ENCODE peak calls at places on chromosomes 7 and 10, in nine cellular contexts. One of them, this sample, is unnamed.

GRCh38 chr7:51013218-51013786 is 230.6 kb upstream of the GRB10 start:
- DNase-seq in GM12878: no peak
- DNase-seq in heart right ventricle: no peak
- DNase-seq in CD8-positive, alpha-beta T cell: no peak
- DNase-seq in sigmoid colon: no peak
- DNase-seq in SJSA1: no peak
- DNase-seq in ovary: no peak
- DNase-seq in AG04450: no peak
- DNase-seq in gastrocnemius medialis: no peak
- DNase-seq in this sample: no peak

GRCh38 chr10:103350522-103351260 is at the start of gene PCGF6:
- DNase-seq in GM12878: no peak
- DNase-seq in heart right ventricle: peak; percentile 82
- DNase-seq in CD8-positive, alpha-beta T cell: peak; percentile 58
- DNase-seq in sigmoid colon: peak; percentile 83
- DNase-seq in SJSA1: peak; percentile 86
- DNase-seq in ovary: peak; percentile 92
- DNase-seq in AG04450: peak; percentile 34
- DNase-seq in gastrocnemius medialis: peak; percentile 59
- DNase-seq in this sample: peak; percentile 56

GRCh38 chr7:114109299-114109698 is 190.5 kb upstream of the PPP1R3A start:
- DNase-seq in GM12878: no peak
- DNase-seq in heart right ventricle: no peak
- DNase-seq in CD8-positive, alpha-beta T cell: no peak
- DNase-seq in sigmoid colon: no peak
- DNase-seq in SJSA1: no peak
- DNase-seq in ovary: no peak
- DNase-seq in AG04450: no peak
- DNase-seq in gastrocnemius medialis: no peak
- DNase-seq in this sample: no peak

GRCh38 chr10:115045516-115045915 is 47.6 kb upstream of the ATRNL1 start:
- DNase-seq in GM12878: no peak
- DNase-seq in heart right ventricle: no peak
- DNase-seq in CD8-positive, alpha-beta T cell: no peak
- DNase-seq in sigmoid colon: no peak
- DNase-seq in SJSA1: no peak
- DNase-seq in ovary: no peak
- DNase-seq in AG04450: no peak
- DNase-seq in gastrocnemius medialis: no peak
- DNase-seq in this sample: no peak

GRCh38 chr7:94391716-94392390 is 2.8 kb upstream of the COL1A2 start:
- DNase-seq in GM12878: no peak
- DNase-seq in heart right ventricle: peak; percentile 47
- DNase-seq in CD8-positive, alpha-beta T cell: no peak
- DNase-seq in sigmoid colon: no peak
- DNase-seq in SJSA1: peak; percentile 62
- DNase-seq in ovary: peak; percentile 59
- DNase-seq in AG04450: peak; percentile 81
- DNase-seq in gastrocnemius medialis: no peak
- DNase-seq in this sample: no peak

GRCh38 chr7:26704036-26704435 is 160.4 kb downstream of the SKAP2 start:
- DNase-seq in GM12878: no peak
- DNase-seq in heart right ventricle: no peak
- DNase-seq in CD8-positive, alpha-beta T cell: no peak
- DNase-seq in sigmoid colon: no peak
- DNase-seq in SJSA1: no peak
- DNase-seq in ovary: no peak
- DNase-seq in AG04450: no peak
- DNase-seq in gastrocnemius medialis: no peak
- DNase-seq in this sample: no peak

GRCh38 chr7:525740-526139 is 6.1 kb upstream of the PDGFA start:
- DNase-seq in GM12878: no peak
- DNase-seq in heart right ventricle: no peak
- DNase-seq in CD8-positive, alpha-beta T cell: no peak
- DNase-seq in sigmoid colon: no peak
- DNase-seq in SJSA1: no peak
- DNase-seq in ovary: no peak
- DNase-seq in AG04450: no peak
- DNase-seq in gastrocnemius medialis: no peak
- DNase-seq in this sample: no peak

GRCh38 chr7:16702433-16702832 is 51.1 kb upstream of the TSPAN13 start:
- DNase-seq in GM12878: no peak
- DNase-seq in heart right ventricle: no peak
- DNase-seq in CD8-positive, alpha-beta T cell: no peak
- DNase-seq in sigmoid colon: no peak
- DNase-seq in SJSA1: no peak
- DNase-seq in ovary: no peak
- DNase-seq in AG04450: no peak
- DNase-seq in gastrocnemius medialis: no peak
- DNase-seq in this sample: no peak

GRCh38 chr10:122847782-122848604 is 2.3 kb upstream of the CUZD1 start:
- DNase-seq in GM12878: no peak
- DNase-seq in heart right ventricle: peak; percentile 12
- DNase-seq in CD8-positive, alpha-beta T cell: no peak
- DNase-seq in sigmoid colon: no peak
- DNase-seq in SJSA1: no peak
- DNase-seq in ovary: no peak
- DNase-seq in AG04450: no peak
- DNase-seq in gastrocnemius medialis: no peak
- DNase-seq in this sample: no peak

GRCh38 chr7:77415474-77415821 is 701 bp downstream of the GSAP start:
- DNase-seq in GM12878: no peak
- DNase-seq in heart right ventricle: no peak
- DNase-seq in CD8-positive, alpha-beta T cell: peak; percentile 22
- DNase-seq in sigmoid colon: no peak
- DNase-seq in SJSA1: no peak
- DNase-seq in ovary: no peak
- DNase-seq in AG04450: no peak
- DNase-seq in gastrocnemius medialis: peak; percentile 14
- DNase-seq in this sample: peak; percentile 20

GRCh38 chr10:31819393-31819820 is 109.2 kb downstream of the ARHGAP12 start:
- DNase-seq in GM12878: no peak
- DNase-seq in heart right ventricle: no peak
- DNase-seq in CD8-positive, alpha-beta T cell: no peak
- DNase-seq in sigmoid colon: no peak
- DNase-seq in SJSA1: no peak
- DNase-seq in ovary: peak; percentile 17
- DNase-seq in AG04450: no peak
- DNase-seq in gastrocnemius medialis: peak; percentile 62
- DNase-seq in this sample: no peak

GRCh38 chr10:44627591-44628354 is 242.9 kb upstream of the CXCL12 start:
- DNase-seq in GM12878: no peak
- DNase-seq in heart right ventricle: no peak
- DNase-seq in CD8-positive, alpha-beta T cell: no peak
- DNase-seq in sigmoid colon: no peak
- DNase-seq in SJSA1: no peak
- DNase-seq in ovary: no peak
- DNase-seq in AG04450: peak; percentile 36
- DNase-seq in gastrocnemius medialis: no peak
- DNase-seq in this sample: no peak

GRCh38 chr7:55145606-55146005 is 126.8 kb downstream of the EGFR start:
- DNase-seq in GM12878: no peak
- DNase-seq in heart right ventricle: no peak
- DNase-seq in CD8-positive, alpha-beta T cell: no peak
- DNase-seq in sigmoid colon: no peak
- DNase-seq in SJSA1: no peak
- DNase-seq in ovary: no peak
- DNase-seq in AG04450: no peak
- DNase-seq in gastrocnemius medialis: no peak
- DNase-seq in this sample: no peak

GRCh38 chr7:151347200-151347599 is 5.6 kb downstream of the NUB1 start:
- DNase-seq in GM12878: no peak
- DNase-seq in heart right ventricle: no peak
- DNase-seq in CD8-positive, alpha-beta T cell: no peak
- DNase-seq in sigmoid colon: no peak
- DNase-seq in SJSA1: no peak
- DNase-seq in ovary: no peak
- DNase-seq in AG04450: no peak
- DNase-seq in gastrocnemius medialis: no peak
- DNase-seq in this sample: no peak

GRCh38 chr10:120392671-120393079 is 64.4 kb upstream of the PLPP4 start:
- DNase-seq in GM12878: no peak
- DNase-seq in heart right ventricle: no peak
- DNase-seq in CD8-positive, alpha-beta T cell: no peak
- DNase-seq in sigmoid colon: no peak
- DNase-seq in SJSA1: no peak
- DNase-seq in ovary: no peak
- DNase-seq in AG04450: no peak
- DNase-seq in gastrocnemius medialis: no peak
- DNase-seq in this sample: no peak

GRCh38 chr10:109902992-109903947 is 20.0 kb downstream of the XPNPEP1 start:
- DNase-seq in GM12878: no peak
- DNase-seq in heart right ventricle: no peak
- DNase-seq in CD8-positive, alpha-beta T cell: no peak
- DNase-seq in sigmoid colon: no peak
- DNase-seq in SJSA1: no peak
- DNase-seq in ovary: no peak
- DNase-seq in AG04450: no peak
- DNase-seq in gastrocnemius medialis: peak; percentile 41
- DNase-seq in this sample: no peak

GRCh38 chr10:102151774-102152544 is at the start of gene NOLC1:
- DNase-seq in GM12878: peak; percentile 98
- DNase-seq in heart right ventricle: peak; percentile 99
- DNase-seq in CD8-positive, alpha-beta T cell: peak; percentile 99
- DNase-seq in sigmoid colon: peak; percentile 100
- DNase-seq in SJSA1: peak; percentile 99
- DNase-seq in ovary: peak; percentile 99
- DNase-seq in AG04450: peak; percentile 99
- DNase-seq in gastrocnemius medialis: peak; percentile 99
- DNase-seq in this sample: peak; percentile 100
- H3K27ac ChIP-seq in GM12878: peak within 1 kb of the TSS; percentile 83
- H3K27ac ChIP-seq in heart right ventricle: peak within 1 kb of the TSS; percentile 90
- H3K27ac ChIP-seq in CD8-positive, alpha-beta T cell: peak within 1 kb of the TSS; percentile 95
- H3K27ac ChIP-seq in sigmoid colon: peak within 1 kb of the TSS; percentile 90
- H3K27ac ChIP-seq in SJSA1: peak within 1 kb of the TSS; percentile 90
- H3K27ac ChIP-seq in ovary: peak within 1 kb of the TSS; percentile 81
- H3K27ac ChIP-seq in AG04450: peak within 1 kb of the TSS; percentile 99
- H3K27ac ChIP-seq in gastrocnemius medialis: peak within 1 kb of the TSS; percentile 93
- H3K27ac ChIP-seq in this sample: peak within 1 kb of the TSS; percentile 87

DNA sequence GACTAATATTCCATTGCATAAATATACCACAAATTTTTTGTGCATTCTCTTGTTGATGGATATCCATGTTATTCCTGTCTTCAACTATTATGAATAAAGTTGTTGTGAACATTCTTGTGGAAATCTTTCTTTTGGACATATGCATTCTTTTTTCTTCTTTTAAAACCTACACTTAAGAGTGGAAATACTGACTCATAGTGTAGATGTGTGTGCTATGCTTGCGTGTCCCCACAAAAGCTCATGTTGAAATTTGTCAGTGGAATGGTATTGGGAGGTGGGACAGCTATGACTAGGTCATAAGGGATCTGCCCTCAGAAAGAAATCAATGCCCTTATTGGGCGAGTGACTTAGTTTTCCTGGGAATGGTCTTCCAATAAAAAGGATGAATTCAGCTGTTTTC is 203.6 kb upstream of the PRSS58 start:
- DNase-seq in GM12878: no peak
- DNase-seq in heart right ventricle: no peak
- DNase-seq in CD8-positive, alpha-beta T cell: no peak
- DNase-seq in sigmoid colon: no peak
- DNase-seq in SJSA1: peak; percentile 71
- DNase-seq in ovary: no peak
- DNase-seq in AG04450: peak; percentile 76
- DNase-seq in gastrocnemius medialis: no peak
- DNase-seq in this sample: no peak
- H3K27ac ChIP-seq in GM12878: no peak overlapping the region
- H3K27ac ChIP-seq in heart right ventricle: no peak overlapping the region
- H3K27ac ChIP-seq in CD8-positive, alpha-beta T cell: no peak overlapping the region
- H3K27ac ChIP-seq in sigmoid colon: no peak overlapping the region
- H3K27ac ChIP-seq in SJSA1: peak overlapping the region; percentile 87
- H3K27ac ChIP-seq in ovary: no peak overlapping the region
- H3K27ac ChIP-seq in AG04450: peak overlapping the region; percentile 83
- H3K27ac ChIP-seq in gastrocnemius medialis: no peak overlapping the region
- H3K27ac ChIP-seq in this sample: no peak overlapping the region

GRCh38 chr10:71346731-71347130 is 27.7 kb downstream of the SLC29A3 start:
- DNase-seq in GM12878: no peak
- DNase-seq in heart right ventricle: no peak
- DNase-seq in CD8-positive, alpha-beta T cell: no peak
- DNase-seq in sigmoid colon: no peak
- DNase-seq in SJSA1: no peak
- DNase-seq in ovary: no peak
- DNase-seq in AG04450: no peak
- DNase-seq in gastrocnemius medialis: no peak
- DNase-seq in this sample: no peak

GRCh38 chr10:71344916-71345557 is 26.0 kb downstream of the SLC29A3 start:
- DNase-seq in GM12878: no peak
- DNase-seq in heart right ventricle: no peak
- DNase-seq in CD8-positive, alpha-beta T cell: no peak
- DNase-seq in sigmoid colon: no peak
- DNase-seq in SJSA1: no peak
- DNase-seq in ovary: no peak
- DNase-seq in AG04450: no peak
- DNase-seq in gastrocnemius medialis: no peak
- DNase-seq in this sample: no peak

GRCh38 chr10:71344154-71344915 is 25.3 kb downstream of the SLC29A3 start:
- DNase-seq in GM12878: no peak
- DNase-seq in heart right ventricle: no peak
- DNase-seq in CD8-positive, alpha-beta T cell: no peak
- DNase-seq in sigmoid colon: no peak
- DNase-seq in SJSA1: no peak
- DNase-seq in ovary: no peak
- DNase-seq in AG04450: no peak
- DNase-seq in gastrocnemius medialis: no peak
- DNase-seq in this sample: no peak

GRCh38 chr10:71347587-71348395 is 28.7 kb downstream of the SLC29A3 start:
- DNase-seq in GM12878: no peak
- DNase-seq in heart right ventricle: no peak
- DNase-seq in CD8-positive, alpha-beta T cell: no peak
- DNase-seq in sigmoid colon: no peak
- DNase-seq in SJSA1: no peak
- DNase-seq in ovary: no peak
- DNase-seq in AG04450: no peak
- DNase-seq in gastrocnemius medialis: no peak
- DNase-seq in this sample: no peak

GRCh38 chr10:71345720-71346119 is 26.7 kb downstream of the SLC29A3 start:
- DNase-seq in GM12878: no peak
- DNase-seq in heart right ventricle: no peak
- DNase-seq in CD8-positive, alpha-beta T cell: no peak
- DNase-seq in sigmoid colon: no peak
- DNase-seq in SJSA1: no peak
- DNase-seq in ovary: no peak
- DNase-seq in AG04450: no peak
- DNase-seq in gastrocnemius medialis: no peak
- DNase-seq in this sample: no peak
- H3K27ac ChIP-seq in GM12878: no peak overlapping the region
- H3K27ac ChIP-seq in heart right ventricle: no peak overlapping the region
- H3K27ac ChIP-seq in CD8-positive, alpha-beta T cell: no peak overlapping the region
- H3K27ac ChIP-seq in sigmoid colon: no peak overlapping the region
- H3K27ac ChIP-seq in SJSA1: no peak overlapping the region
- H3K27ac ChIP-seq in ovary: no peak overlapping the region
- H3K27ac ChIP-seq in AG04450: no peak overlapping the region
- H3K27ac ChIP-seq in gastrocnemius medialis: no peak overlapping the region
- H3K27ac ChIP-seq in this sample: no peak overlapping the region

DNA sequence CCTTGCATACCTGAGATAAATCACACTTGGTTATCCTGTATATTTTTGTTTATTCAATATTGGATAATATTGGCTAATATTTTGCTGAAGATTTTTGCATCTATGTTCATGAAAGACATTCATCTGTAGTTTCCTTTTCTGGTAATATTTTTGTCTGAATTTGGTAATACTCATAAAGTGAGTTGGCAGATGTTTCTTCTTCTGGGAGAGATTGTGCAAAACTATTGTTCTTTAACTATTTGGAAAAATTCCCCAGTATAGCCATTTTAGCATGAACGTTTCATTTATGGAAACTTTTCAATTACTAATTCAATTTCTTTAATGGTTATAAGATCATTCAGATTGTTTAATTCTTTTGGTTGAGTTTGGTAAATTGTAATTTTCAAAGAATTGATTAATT is 560.8 kb upstream of the FZD8 start:
- DNase-seq in GM12878: no peak
- DNase-seq in heart right ventricle: no peak
- DNase-seq in CD8-positive, alpha-beta T cell: no peak
- DNase-seq in sigmoid colon: no peak
- DNase-seq in SJSA1: no peak
- DNase-seq in ovary: no peak
- DNase-seq in AG04450: no peak
- DNase-seq in gastrocnemius medialis: no peak
- DNase-seq in this sample: no peak
- H3K27ac ChIP-seq in GM12878: no peak overlapping the region
- H3K27ac ChIP-seq in heart right ventricle: no peak overlapping the region
- H3K27ac ChIP-seq in CD8-positive, alpha-beta T cell: no peak overlapping the region
- H3K27ac ChIP-seq in sigmoid colon: no peak overlapping the region
- H3K27ac ChIP-seq in SJSA1: no peak overlapping the region
- H3K27ac ChIP-seq in ovary: no peak overlapping the region
- H3K27ac ChIP-seq in AG04450: no peak overlapping the region
- H3K27ac ChIP-seq in gastrocnemius medialis: no peak overlapping the region
- H3K27ac ChIP-seq in this sample: no peak overlapping the region